ENCODE peak calls at places on chromosome 11, in five cellular contexts. One of them, this sample, is unnamed.
A peak's percentile ranks its signal among the peaks of the same experiment; 100 is the strongest.

GRCh38 chr11:42812408-42812807 is 499.4 kb upstream of the API5 start:
- DNase-seq in AG04449: no peak
- DNase-seq in OCI-LY7: no peak
- DNase-seq in endothelial cell: no peak
- DNase-seq in AG04450: no peak
- DNase-seq in this sample: no peak

GRCh38 chr11:2700415-2701211 is 819 bp upstream of the KCNQ1OT1 start:
- DNase-seq in AG04450: no peak
- DNase-seq in OCI-LY7: peak; percentile 74
- DNase-seq in AG04449: no peak
- DNase-seq in endothelial cell: peak; percentile 50
- DNase-seq in this sample: no peak

GRCh38 chr11:13114566-13115465 is 105.7 kb downstream of the RASSF10 start:
- DNase-seq in AG04449: no peak
- DNase-seq in OCI-LY7: no peak
- DNase-seq in AG04450: no peak
- DNase-seq in endothelial cell: no peak
- DNase-seq in this sample: no peak

GRCh38 chr11:65316979-65317786 is 2.5 kb downstream of the CDC42EP2 start:
- DNase-seq in AG04449: no peak
- DNase-seq in OCI-LY7: no peak
- DNase-seq in AG04450: no peak
- DNase-seq in endothelial cell: peak; percentile 69
- DNase-seq in this sample: peak; percentile 91

GRCh38 chr11:67055812-67056211 is 835 bp upstream of the RHOD start:
- DNase-seq in OCI-LY7: no peak
- DNase-seq in AG04450: no peak
- DNase-seq in AG04449: no peak
- DNase-seq in endothelial cell: no peak
- DNase-seq in this sample: no peak

GRCh38 chr11:70530010-70530409 is 131.7 kb downstream of the CTTN start:
- DNase-seq in AG04449: no peak
- DNase-seq in OCI-LY7: no peak
- DNase-seq in AG04450: no peak
- DNase-seq in endothelial cell: no peak
- DNase-seq in this sample: no peak

GRCh38 chr11:133732109-133732508 is 113.2 kb downstream of the SPATA19 start:
- DNase-seq in AG04449: no peak
- DNase-seq in OCI-LY7: no peak
- DNase-seq in endothelial cell: no peak
- DNase-seq in AG04450: no peak
- DNase-seq in this sample: no peak

GRCh38 chr11:447923-448731 is 2.0 kb upstream of the PTDSS2 start:
- DNase-seq in AG04450: peak; percentile 66
- DNase-seq in OCI-LY7: peak; percentile 96
- DNase-seq in endothelial cell: peak; percentile 96
- DNase-seq in AG04449: peak; percentile 9
- DNase-seq in this sample: peak; percentile 73

GRCh38 chr11:27610946-27611345 is 89.3 kb downstream of the BDNF start:
- DNase-seq in OCI-LY7: no peak
- DNase-seq in AG04450: no peak
- DNase-seq in endothelial cell: no peak
- DNase-seq in AG04449: no peak
- DNase-seq in this sample: no peak

GRCh38 chr11:36228689-36229088 is 60.5 kb downstream of the COMMD9 start:
- DNase-seq in endothelial cell: no peak
- DNase-seq in AG04450: no peak
- DNase-seq in OCI-LY7: no peak
- DNase-seq in AG04449: no peak
- DNase-seq in this sample: no peak

GRCh38 chr11:113904379-113905101 is at the start of gene HTR3B:
- DNase-seq in endothelial cell: no peak
- DNase-seq in AG04450: no peak
- DNase-seq in OCI-LY7: no peak
- DNase-seq in AG04449: no peak
- DNase-seq in this sample: no peak

GRCh38 chr11:62398011-62398994 is 20.5 kb upstream of the SCGB1A1 start:
- DNase-seq in OCI-LY7: no peak
- DNase-seq in AG04449: no peak
- DNase-seq in endothelial cell: no peak
- DNase-seq in AG04450: no peak
- DNase-seq in this sample: no peak

GRCh38 chr11:117837791-117838190 is 13.2 kb upstream of the FXYD2 start:
- DNase-seq in endothelial cell: no peak
- DNase-seq in OCI-LY7: no peak
- DNase-seq in AG04450: no peak
- DNase-seq in AG04449: no peak
- DNase-seq in this sample: no peak

GRCh38 chr11:46435679-46436078 is 44.1 kb upstream of the CHRM4 start:
- DNase-seq in OCI-LY7: no peak
- DNase-seq in AG04449: no peak
- DNase-seq in AG04450: no peak
- DNase-seq in endothelial cell: no peak
- DNase-seq in this sample: no peak

GRCh38 chr11:32890843-32891656 is 1.6 kb upstream of the QSER1 start:
- DNase-seq in OCI-LY7: peak; percentile 12
- DNase-seq in AG04450: no peak
- DNase-seq in endothelial cell: no peak
- DNase-seq in AG04449: no peak
- DNase-seq in this sample: no peak

GRCh38 chr11:123719452-123719851 is 22.0 kb downstream of the ZNF202 start:
- DNase-seq in OCI-LY7: no peak
- DNase-seq in endothelial cell: no peak
- DNase-seq in AG04449: no peak
- DNase-seq in AG04450: no peak
- DNase-seq in this sample: peak; percentile 14

GRCh38 chr11:117833401-117833891 is 8.9 kb upstream of the FXYD2 start:
- DNase-seq in OCI-LY7: no peak
- DNase-seq in AG04450: no peak
- DNase-seq in endothelial cell: no peak
- DNase-seq in AG04449: no peak
- DNase-seq in this sample: no peak

GRCh38 chr11:66371627-66372415 is at the start of gene SLC29A2:
- DNase-seq in AG04450: no peak
- DNase-seq in AG04449: no peak
- DNase-seq in OCI-LY7: peak; percentile 95
- DNase-seq in endothelial cell: peak; percentile 64
- DNase-seq in this sample: no peak

GRCh38 chr11:111069076-111069475 is 176.4 kb upstream of the POU2AF2 start:
- DNase-seq in endothelial cell: no peak
- DNase-seq in AG04449: no peak
- DNase-seq in OCI-LY7: no peak
- DNase-seq in AG04450: peak; percentile 18
- DNase-seq in this sample: peak; percentile 10

GRCh38 chr11:108666373-108666772 is 1.5 kb downstream of the DDX10 start:
- DNase-seq in endothelial cell: no peak
- DNase-seq in OCI-LY7: no peak
- DNase-seq in AG04449: no peak
- DNase-seq in AG04450: no peak
- DNase-seq in this sample: no peak

GRCh38 chr11:73367482-73368024 is 8.6 kb upstream of the RELT start:
- DNase-seq in endothelial cell: no peak
- DNase-seq in OCI-LY7: no peak
- DNase-seq in AG04450: no peak
- DNase-seq in AG04449: no peak
- DNase-seq in this sample: no peak

GRCh38 chr11:133228406-133229330 is 303.6 kb downstream of the OPCML start:
- DNase-seq in endothelial cell: peak; percentile 17
- DNase-seq in OCI-LY7: no peak
- DNase-seq in AG04450: no peak
- DNase-seq in AG04449: no peak
- DNase-seq in this sample: no peak

GRCh38 chr11:132123449-132123848 is 753.0 kb downstream of the NTM start:
- DNase-seq in AG04449: no peak
- DNase-seq in AG04450: no peak
- DNase-seq in endothelial cell: no peak
- DNase-seq in OCI-LY7: no peak
- DNase-seq in this sample: no peak

GRCh38 chr11:132122701-132123100 is 752.3 kb downstream of the NTM start:
- DNase-seq in OCI-LY7: no peak
- DNase-seq in endothelial cell: no peak
- DNase-seq in AG04450: no peak
- DNase-seq in AG04449: no peak
- DNase-seq in this sample: no peak

GRCh38 chr11:132126973-132127900 is 756.8 kb downstream of the NTM start:
- DNase-seq in OCI-LY7: no peak
- DNase-seq in AG04450: peak; percentile 84
- DNase-seq in endothelial cell: peak; percentile 34
- DNase-seq in AG04449: peak; percentile 68
- DNase-seq in this sample: peak; percentile 85

GRCh38 chr11:132125855-132126841 is 755.7 kb downstream of the NTM start:
- DNase-seq in AG04450: no peak
- DNase-seq in OCI-LY7: no peak
- DNase-seq in endothelial cell: peak; percentile 33
- DNase-seq in AG04449: no peak
- DNase-seq in this sample: no peak

DNA sequence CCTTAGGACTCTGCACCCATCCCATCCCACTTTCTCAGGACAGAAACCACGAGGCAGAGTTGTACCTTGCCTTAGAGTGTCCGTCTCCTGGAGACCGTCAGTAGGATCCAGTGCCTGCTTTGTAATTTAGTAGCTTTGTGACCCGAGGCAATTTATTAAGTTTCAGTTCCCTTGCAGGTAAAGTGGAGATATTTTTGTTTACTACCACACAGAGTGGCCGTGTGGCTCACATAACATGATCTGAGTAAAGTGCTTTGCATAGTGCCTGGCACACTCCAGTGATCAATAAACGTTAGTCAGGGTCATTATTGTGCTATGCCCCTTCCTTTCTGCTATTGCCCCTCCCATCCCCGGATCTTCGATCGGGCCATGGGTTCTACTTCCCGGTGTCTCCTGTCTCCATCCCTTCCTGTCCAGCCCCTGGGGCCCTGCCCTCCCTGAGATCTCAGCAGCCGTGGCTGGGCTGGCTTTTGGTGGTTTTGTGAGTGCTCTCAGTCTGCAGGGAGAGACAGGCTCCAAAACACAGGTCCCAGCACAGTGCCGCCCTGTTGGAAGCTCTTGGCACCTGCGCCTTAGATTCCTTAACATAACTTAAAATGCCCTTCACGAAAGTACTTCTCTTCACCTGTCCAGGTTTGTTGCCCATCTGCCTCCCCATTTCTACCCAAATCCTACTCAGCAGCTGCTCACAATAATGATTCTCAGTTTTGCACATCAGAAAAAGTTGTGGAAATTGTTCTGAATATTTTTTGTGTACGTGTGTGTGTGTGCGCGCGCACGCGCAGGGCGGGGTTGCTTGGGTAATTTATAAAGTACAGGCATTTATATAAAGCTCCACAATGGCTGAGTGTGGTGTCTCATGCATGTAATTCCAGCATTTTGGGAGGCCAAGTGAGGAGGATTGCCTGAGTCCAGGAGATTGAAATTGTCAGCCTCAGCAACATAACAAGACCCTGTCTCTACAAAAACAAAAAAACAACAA is 753.7 kb downstream of the NTM start:
- DNase-seq in OCI-LY7: no peak
- DNase-seq in AG04450: no peak
- DNase-seq in AG04449: no peak
- DNase-seq in endothelial cell: no peak
- DNase-seq in this sample: no peak
- TF ChIP-seq CTCF in OCI-LY7: no peak
- TF ChIP-seq CTCF in AG04450: no peak
- TF ChIP-seq CTCF in AG04449: no peak
- TF ChIP-seq CTCF in endothelial cell: peak; percentile 39
- TF ChIP-seq CTCF in this sample: no peak

GRCh38 chr11:43988040-43988793 is 45.8 kb downstream of the C11orf96 start:
- DNase-seq in AG04450: no peak
- DNase-seq in endothelial cell: no peak
- DNase-seq in AG04449: no peak
- DNase-seq in OCI-LY7: no peak
- DNase-seq in this sample: no peak
- TF ChIP-seq CTCF in AG04450: peak; percentile 59
- TF ChIP-seq CTCF in endothelial cell: no peak
- TF ChIP-seq CTCF in AG04449: no peak
- TF ChIP-seq CTCF in OCI-LY7: peak; percentile 45
- TF ChIP-seq CTCF in this sample: peak; percentile 31

GRCh38 chr11:30775123-30775522 is 189.0 kb upstream of the MPPED2 start:
- DNase-seq in OCI-LY7: no peak
- DNase-seq in AG04450: no peak
- DNase-seq in endothelial cell: no peak
- DNase-seq in AG04449: no peak
- DNase-seq in this sample: no peak
- TF ChIP-seq CTCF in OCI-LY7: no peak
- TF ChIP-seq CTCF in AG04450: no peak
- TF ChIP-seq CTCF in endothelial cell: no peak
- TF ChIP-seq CTCF in AG04449: no peak
- TF ChIP-seq CTCF in this sample: no peak

DNA sequence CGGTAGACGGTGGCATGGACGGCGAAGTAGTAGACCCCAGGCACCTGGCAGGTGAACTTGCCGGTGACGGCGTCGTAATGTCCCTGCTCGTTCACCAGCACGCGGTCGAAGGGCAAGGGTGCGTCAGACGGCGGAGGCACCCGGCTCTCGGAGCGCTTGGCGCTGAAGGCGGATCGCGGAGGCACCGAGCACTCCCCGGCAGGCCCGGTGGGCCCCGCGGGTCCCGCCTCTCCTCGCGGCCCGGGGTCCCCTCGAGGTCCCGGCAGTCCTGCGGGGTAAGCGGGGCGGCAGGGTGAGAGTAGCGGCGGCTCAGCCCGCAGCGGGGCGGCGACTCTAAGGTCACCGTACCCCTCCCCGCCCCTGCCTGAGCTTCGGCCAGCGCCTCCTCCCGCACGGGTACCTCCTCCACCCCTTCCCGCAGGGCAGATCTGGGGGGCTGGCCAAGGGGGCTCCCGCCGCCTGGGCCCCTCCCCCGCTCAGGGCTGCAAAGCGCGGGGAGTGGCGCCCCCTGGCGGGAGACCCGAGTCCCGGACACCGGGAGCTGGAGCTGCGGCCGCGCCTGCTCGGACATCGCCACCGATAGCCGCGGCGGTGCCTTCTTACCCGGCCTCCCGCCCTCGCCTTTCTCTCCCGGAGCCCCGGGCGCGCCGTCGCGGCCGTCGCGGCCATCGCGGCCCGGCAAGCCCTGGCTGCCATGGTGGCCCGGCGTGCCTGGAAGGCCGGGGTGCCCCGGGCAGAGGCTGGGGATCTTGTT is 925 bp downstream of the C1QTNF5 start:
- DNase-seq in AG04449: no peak
- DNase-seq in AG04450: no peak
- DNase-seq in OCI-LY7: peak; percentile 35
- DNase-seq in endothelial cell: peak; percentile 80
- DNase-seq in this sample: no peak
- TF ChIP-seq CTCF in AG04449: peak; percentile 91
- TF ChIP-seq CTCF in AG04450: peak; percentile 83
- TF ChIP-seq CTCF in OCI-LY7: peak; percentile 80
- TF ChIP-seq CTCF in endothelial cell: peak; percentile 99
- TF ChIP-seq CTCF in this sample: peak; percentile 81

GRCh38 chr11:93536346-93536871 is 6.8 kb downstream of the SMCO4 start:
- DNase-seq in endothelial cell: no peak
- DNase-seq in AG04449: no peak
- DNase-seq in AG04450: no peak
- DNase-seq in OCI-LY7: no peak
- DNase-seq in this sample: no peak
- TF ChIP-seq CTCF in endothelial cell: peak; percentile 23
- TF ChIP-seq CTCF in AG04449: no peak
- TF ChIP-seq CTCF in AG04450: no peak
- TF ChIP-seq CTCF in OCI-LY7: peak; percentile 53
- TF ChIP-seq CTCF in this sample: no peak